ENCODE peak calls at places on chromosome X, in four cellular contexts. Y, T, N and D are unnamed samples.

GRCh38 chrX:149073464-149073863 is 431.6 kb downstream of the IDS start:
- DNase-seq in Y (no peak), T (no peak), N (no peak), D (no peak)

GRCh38 chrX:153640736-153641574 is 6.0 kb upstream of the DUSP9 start:
- DNase-seq in Y (no peak), T (no peak), N (no peak), D (no peak)

GRCh38 chrX:24081661-24082154 is 27.0 kb downstream of the EIF2S3 start:
- DNase-seq in T (no peak), N (peak), Y (peak), D (peak)

GRCh38 chrX:49309401-49309981 is 6.0 kb downstream of the GAGE10 start:
- DNase-seq in Y (no peak), N (peak), T (peak), D (no peak)

GRCh38 chrX:36916941-36917340 is 91.2 kb upstream of the FAM47C start:
- DNase-seq in Y (no peak), T (no peak), N (no peak), D (no peak)

GRCh38 chrX:122134291-122134690 is 1049.8 kb upstream of the GRIA3 start:
- DNase-seq in N (no peak), Y (no peak), T (no peak), D (no peak)

GRCh38 chrX:68719181-68719903 is 71.9 kb downstream of the STARD8 start:
- DNase-seq in N (no peak), Y (no peak), T (no peak), D (no peak)

GRCh38 chrX:27186671-27187070 is 276.5 kb downstream of the PPP4R3C start:
- DNase-seq in N (no peak), T (no peak), Y (peak), D (no peak)

GRCh38 chrX:41561045-41561444 is 113.9 kb downstream of the NYX start:
- DNase-seq in N (peak), T (peak), Y (no peak), D (no peak)

DNA sequence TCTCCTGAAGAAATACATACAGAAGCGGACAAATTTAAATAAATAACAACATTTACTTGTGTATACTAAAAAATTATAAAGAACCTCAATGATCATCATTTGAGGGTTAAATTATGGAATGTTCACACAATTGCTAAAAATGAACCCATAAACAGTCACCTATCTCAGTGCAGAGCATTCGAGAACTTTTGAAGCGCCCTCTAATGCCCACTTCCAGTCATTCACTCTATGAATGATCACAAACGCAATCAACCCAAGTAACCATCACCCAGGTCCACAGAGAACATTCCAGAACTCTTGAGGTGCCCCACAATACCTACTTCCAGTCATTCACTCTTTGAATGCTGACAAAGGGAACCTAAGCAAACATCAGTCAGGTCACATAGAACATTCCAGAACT is 103.5 kb upstream of the PLAC1 start:
- DNase-seq in Y (no peak), T (no peak), N (no peak), D (no peak)
- TF ChIP-seq CTCF in Y (peak), T (peak), N (peak), D (peak)

DNA sequence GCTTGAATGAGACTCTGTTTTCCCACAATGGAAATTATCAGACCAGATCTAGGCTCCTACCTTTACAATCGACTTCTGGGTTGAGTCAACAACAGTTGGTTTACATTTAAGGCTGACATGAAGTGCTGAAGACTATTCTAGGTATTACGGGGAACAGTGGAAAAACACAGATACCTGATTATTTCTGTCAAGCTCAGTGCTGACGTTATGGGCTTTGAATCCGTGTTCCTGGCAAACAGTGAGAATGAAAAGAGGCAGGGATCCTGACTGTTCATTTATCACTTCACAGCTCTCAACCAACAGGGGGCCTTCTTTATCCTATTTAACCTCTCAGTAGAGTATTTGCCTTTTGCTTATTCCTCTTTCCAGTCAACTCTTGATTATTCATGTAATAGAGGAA is 43.1 kb downstream of the TMEM164 start:
- DNase-seq in N (no peak), Y (no peak), T (no peak), D (no peak)
- TF ChIP-seq CTCF in N (no peak), Y (no peak), T (no peak), D (no peak)

GRCh38 chrX:126770179-126770578 is 49.4 kb upstream of the PRR32 start:
- DNase-seq in N (no peak), T (no peak), Y (no peak), D (no peak)
- TF ChIP-seq CTCF in N (peak), T (peak), Y (peak), D (no peak)

DNA sequence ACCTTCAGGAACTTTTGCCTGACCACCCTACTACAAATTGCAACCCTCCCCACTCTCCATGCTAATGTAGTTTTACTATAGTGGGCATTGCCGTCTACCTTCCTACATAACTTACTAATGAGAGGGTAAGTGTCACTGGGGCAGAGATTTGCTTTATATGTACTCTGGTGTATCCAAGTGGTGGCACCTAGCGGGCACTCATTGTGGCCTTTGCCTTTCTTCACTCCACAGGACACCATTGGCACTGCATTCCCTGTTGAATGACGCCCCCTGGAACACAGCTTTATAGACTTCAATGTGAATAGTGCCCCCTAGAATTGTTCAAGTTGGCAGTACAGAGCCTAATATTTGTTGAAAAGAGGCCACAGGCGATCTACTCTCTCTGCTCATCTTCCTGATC is 215.8 kb downstream of the MID1IP1 start:
- DNase-seq in T (no peak), N (no peak), Y (no peak), D (no peak)
- TF ChIP-seq CTCF in T (no peak), N (no peak), Y (no peak), D (no peak)

DNA sequence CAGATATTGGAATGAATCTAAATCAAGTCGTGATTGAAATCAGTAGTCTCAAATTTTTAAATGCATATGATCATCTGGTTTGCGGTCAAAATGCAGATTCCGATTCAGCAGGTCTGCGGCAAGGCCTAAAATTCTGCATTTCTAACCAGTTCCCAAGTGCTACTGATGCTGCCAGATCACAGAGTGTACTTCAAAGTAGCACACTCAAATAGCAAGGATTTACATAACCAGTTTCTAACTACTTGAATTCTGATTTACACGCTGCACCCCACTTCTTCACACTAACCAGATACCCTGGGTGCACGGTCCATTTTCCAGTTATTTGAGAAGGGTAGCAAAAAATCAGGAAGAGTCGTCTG is 761 bp downstream of the MBTPS2 start:
- DNase-seq in T (no peak), N (peak), Y (no peak), D (no peak)
- TF ChIP-seq CTCF in T (no peak), N (no peak), Y (no peak), D (no peak)

DNA sequence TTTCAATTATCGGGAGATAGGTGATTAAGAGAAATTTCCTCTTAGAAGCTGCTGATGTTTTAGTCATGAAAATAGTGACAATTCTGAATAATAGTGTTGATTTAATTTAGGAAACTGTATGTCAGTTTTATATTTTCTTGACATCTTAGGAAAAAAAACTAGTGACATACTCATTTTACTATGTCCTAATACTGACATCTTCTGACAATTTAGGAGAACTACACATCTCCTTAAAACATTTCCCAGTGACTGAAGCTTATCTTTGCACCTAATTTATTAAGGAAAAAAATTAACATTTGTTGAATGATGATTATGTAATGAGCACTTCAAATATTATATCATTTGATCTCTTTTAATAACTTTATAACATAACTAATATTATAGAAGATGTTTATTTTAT is 42.0 kb upstream of the RBMXL3 start:
- DNase-seq in T (no peak), N (peak), Y (no peak), D (no peak)
- TF ChIP-seq CTCF in T (peak), N (peak), Y (peak), D (peak)

GRCh38 chrX:39137363-39137954 is 336.2 kb downstream of the MID1IP1 start:
- DNase-seq in N (no peak), Y (no peak), T (no peak), D (no peak)

DNA sequence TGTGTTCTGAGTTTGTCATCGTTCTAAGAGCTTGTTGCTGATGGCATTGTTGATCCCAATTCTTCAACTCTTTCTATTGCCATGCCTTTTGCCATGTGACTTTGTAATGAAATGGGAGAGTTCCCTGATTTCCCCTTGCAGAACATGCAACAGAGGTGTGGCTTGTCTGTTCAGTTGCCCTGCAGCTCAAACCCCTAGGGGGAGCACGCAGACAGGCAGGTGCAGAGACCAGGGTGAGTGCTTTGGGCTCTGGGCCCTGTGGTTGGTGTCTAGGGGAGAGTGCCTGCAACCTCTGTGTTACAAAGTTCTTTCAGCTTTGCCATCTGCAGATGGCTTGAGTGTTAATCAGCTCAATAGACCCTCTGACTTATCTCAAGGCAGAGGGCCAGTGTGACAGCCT is 332.7 kb downstream of the MID1IP1 start:
- DNase-seq in Y (no peak), N (no peak), T (no peak), D (no peak)
- TF ChIP-seq CTCF in Y (no peak), N (no peak), T (peak), D (no peak)

DNA sequence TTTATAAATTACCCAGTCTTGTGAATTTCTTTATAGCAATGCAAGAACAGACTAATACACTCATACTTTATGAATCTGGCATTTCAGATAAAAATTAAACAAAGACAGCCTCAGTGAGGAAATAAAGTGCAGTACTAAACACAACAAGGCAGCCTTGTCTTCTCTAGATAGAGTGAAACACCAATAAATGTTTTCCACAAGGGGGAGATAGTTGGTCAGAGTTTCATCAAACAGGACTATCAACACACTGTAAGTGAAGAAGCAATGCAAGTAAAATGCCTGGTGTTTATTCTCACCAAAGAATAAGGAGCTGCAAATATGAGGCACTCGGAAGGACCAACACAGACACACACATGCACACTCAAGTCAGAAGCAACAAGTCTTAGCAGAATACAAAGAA is 62.8 kb downstream of the FAM9B start:
- DNase-seq in T (peak), Y (no peak), N (peak), D (peak)
- TF ChIP-seq CTCF in T (peak), Y (no peak), N (peak), D (peak)

GRCh38 chrX:79330022-79330421 is 37.1 kb downstream of the ITM2A start:
- DNase-seq in Y (no peak), N (no peak), T (no peak), D (no peak)
- TF ChIP-seq CTCF in Y (no peak), N (no peak), T (no peak), D (no peak)